ENCODE peak calls at places on chromosomes 13 and 19, in five cellular contexts. O is AG20443, X is pulmonary artery endothelial cell, N is uterus, Q is bronchial epithelial cell. G is an unnamed sample.

GRCh38 chr13:25415196-25415595 is 43.4 kb downstream of the ATP8A2 start:
- DNase-seq in Q (no peak), N (no peak), O (no peak), X (no peak), G (no peak)

GRCh38 chr19:14370169-14370998 is 10.9 kb upstream of the ADGRE5 start:
- DNase-seq in N (no peak), Q (no peak), O (no peak), X (no peak), G (no peak)

GRCh38 chr13:48896312-48896711 is 79.4 kb upstream of the FNDC3A start:
- DNase-seq in Q (peak; percentile 78), O (no peak), X (no peak), N (no peak), G (no peak)

GRCh38 chr13:45851171-45851889 is at the start of gene SIAH3:
- DNase-seq in O (peak; percentile 27), N (no peak), X (no peak), Q (peak; percentile 32), G (no peak)

GRCh38 chr19:37963190-37963947 is 56.4 kb downstream of the SIPA1L3 start:
- DNase-seq in N (no peak), Q (no peak), O (peak; percentile 65), X (no peak), G (no peak)

GRCh38 chr19:6817179-6817578 is 44.7 kb downstream of the VAV1 start:
- DNase-seq in X (no peak), O (no peak), N (no peak), Q (no peak), G (no peak)

GRCh38 chr19:34994643-34995471 is 5.3 kb upstream of the GRAMD1A start:
- DNase-seq in X (peak; percentile 52), O (peak; percentile 38), N (no peak), Q (no peak), G (peak; percentile 81)

GRCh38 chr19:7007859-7008258 is 13.4 kb downstream of the MBD3L2B start:
- DNase-seq in X (no peak), O (no peak), N (no peak), Q (no peak), G (no peak)

GRCh38 chr13:52806029-52806428 is 42.4 kb downstream of the PCDH8 start:
- DNase-seq in N (no peak), Q (no peak), X (no peak), O (no peak), G (no peak)

GRCh38 chr13:46321494-46322225 is 65.4 kb downstream of the RUBCNL start:
- DNase-seq in Q (peak; percentile 40), N (no peak), O (peak; percentile 82), X (peak; percentile 13), G (peak; percentile 14)

GRCh38 chr13:73082471-73082870 is 23.7 kb downstream of the KLF5 start:
- DNase-seq in O (no peak), N (no peak), X (no peak), Q (peak; percentile 69), G (no peak)

GRCh38 chr19:10290439-10290875 is 705 bp downstream of the ICAM5 start:
- DNase-seq in O (peak; percentile 48), N (no peak), X (no peak), Q (no peak), G (no peak)

GRCh38 chr13:39501711-39502324 is 101.2 kb downstream of the LHFPL6 start:
- DNase-seq in O (no peak), N (no peak), Q (no peak), X (no peak), G (no peak)

GRCh38 chr19:6744381-6745288 is 5.2 kb downstream of the TRIP10 start:
- DNase-seq in Q (peak; percentile 77), X (no peak), N (peak; percentile 92), O (peak; percentile 94), G (no peak)

GRCh38 chr13:110426745-110427144 is 119.7 kb downstream of the COL4A2 start:
- DNase-seq in Q (no peak), O (no peak), X (no peak), N (no peak), G (no peak)

GRCh38 chr19:41278478-41278877 is 14.3 kb downstream of the HNRNPUL1 start:
- DNase-seq in X (no peak), Q (no peak), O (no peak), N (no peak), G (no peak)

GRCh38 chr19:17302391-17303166 is 646 bp downstream of the ABHD8 start:
- DNase-seq in O (no peak), Q (peak; percentile 20), X (no peak), N (peak; percentile 42), G (no peak)

GRCh38 chr13:61247149-61247936 is 168.3 kb downstream of the PCDH20 start:
- DNase-seq in Q (no peak), O (no peak), X (no peak), N (no peak), G (no peak)

GRCh38 chr19:46617566-46618079 is 7.3 kb downstream of the PTGIR start:
- DNase-seq in X (no peak), N (no peak), O (no peak), Q (no peak), G (no peak)